ENCODE peak calls at places on chromosomes 5 and 9, in eight cellular contexts. M is heart right ventricle, J is NB4, B is stomach, D is endodermal cell, F is AG04450, N is GM12864, E is IMR-90. Y is an unnamed sample.

GRCh38 chr9:18788256-18788655 is 244.8 kb downstream of the SAXO1 start:
- DNase-seq in E (no peak), D (no peak), B (no peak), J (no peak), N (no peak), F (no peak), M (no peak), Y (no peak)

GRCh38 chr9:106921341-106921899 is 58.5 kb downstream of the ZNF462 start:
- DNase-seq in N (no peak), D (peak), E (peak), B (no peak), J (peak), F (peak), M (peak), Y (no peak)

GRCh38 chr5:158648631-158649030 is 451.1 kb downstream of the EBF1 start:
- DNase-seq in B (no peak), E (no peak), M (no peak), F (no peak), J (no peak), D (no peak), N (no peak), Y (no peak)

GRCh38 chr5:144004146-144004545 is 166.3 kb downstream of the YIPF5 start:
- DNase-seq in N (no peak), B (no peak), D (no peak), E (peak), J (no peak), F (no peak), M (no peak), Y (no peak)

GRCh38 chr5:149608936-149609502 is 27.7 kb downstream of the ARHGEF37 start:
- DNase-seq in M (no peak), E (no peak), F (no peak), N (no peak), D (no peak), J (no peak), B (no peak), Y (no peak)

GRCh38 chr5:147748590-147748989 is 33.9 kb downstream of the JAKMIP2 start:
- DNase-seq in B (no peak), F (no peak), N (no peak), J (no peak), M (no peak), E (no peak), D (no peak), Y (no peak)

GRCh38 chr9:4297795-4298254 is 2.0 kb downstream of the GLIS3 start:
- DNase-seq in N (no peak), F (no peak), E (peak), J (peak), D (peak), M (peak), B (peak), Y (peak)

GRCh38 chr9:111621895-111622480 is 9.1 kb upstream of the DNAJC25 start:
- DNase-seq in F (no peak), M (peak), J (peak), N (no peak), D (peak), E (peak), B (peak), Y (peak)

GRCh38 chr5:142466195-142466951 is 141.6 kb upstream of the SPRY4 start:
- DNase-seq in M (no peak), B (no peak), F (no peak), D (no peak), N (no peak), J (peak), E (peak), Y (no peak)

GRCh38 chr5:58156354-58156753 is 303.5 kb downstream of the PLK2 start:
- DNase-seq in F (no peak), N (no peak), J (no peak), B (no peak), E (peak), D (no peak), M (peak), Y (no peak)

GRCh38 chr5:174533771-174534221 is 190.6 kb upstream of the MSX2 start:
- DNase-seq in M (no peak), J (peak), N (no peak), B (no peak), D (no peak), E (peak), F (peak), Y (no peak)

GRCh38 chr5:10216107-10216506 is 33.6 kb downstream of the ATPSCKMT start:
- DNase-seq in J (no peak), N (no peak), E (no peak), F (no peak), D (no peak), B (no peak), M (no peak), Y (no peak)

GRCh38 chr5:78518365-78519197 is 130.0 kb downstream of the LHFPL2 start:
- DNase-seq in B (peak), F (peak), N (no peak), D (peak), E (peak), J (no peak), M (no peak), Y (peak)

GRCh38 chr9:124782661-124783574 is 6.0 kb downstream of the OLFML2A start:
- DNase-seq in B (peak), D (peak), J (no peak), M (no peak), E (no peak), F (no peak), N (no peak), Y (no peak)

GRCh38 chr5:171830686-171831085 is 45.1 kb downstream of the SMIM23 start:
- DNase-seq in E (no peak), N (no peak), F (no peak), M (no peak), J (no peak), B (no peak), D (no peak), Y (no peak)

GRCh38 chr9:127166651-127167524 is 44.5 kb upstream of the ANGPTL2 start:
- DNase-seq in D (no peak), F (no peak), J (peak), B (peak), M (no peak), E (peak), N (peak), Y (no peak)

GRCh38 chr5:96861044-96861443 is 15.3 kb upstream of the ERAP2 start:
- DNase-seq in J (no peak), E (no peak), D (no peak), M (no peak), B (no peak), N (no peak), F (no peak), Y (no peak)

GRCh38 chr9:69768101-69768500 is 8.3 kb upstream of the PTAR1 start:
- DNase-seq in D (no peak), M (no peak), E (no peak), N (no peak), B (no peak), F (no peak), J (no peak), Y (no peak)

GRCh38 chr9:77544491-77545000 is 103.6 kb downstream of the GNA14 start:
- DNase-seq in N (no peak), J (no peak), F (no peak), M (no peak), B (no peak), D (no peak), E (no peak), Y (no peak)

GRCh38 chr5:76547242-76547890 is 75.8 kb downstream of the F2RL2 start:
- DNase-seq in B (no peak), E (no peak), M (no peak), D (no peak), J (no peak), N (peak), F (no peak), Y (no peak)

GRCh38 chr5:79785983-79786382 is 96.3 kb downstream of the CMYA5 start:
- DNase-seq in F (no peak), M (no peak), E (no peak), J (no peak), N (no peak), B (no peak), D (no peak), Y (no peak)

GRCh38 chr9:68851657-68852056 is 146.6 kb downstream of the PIP5K1B start:
- DNase-seq in B (no peak), M (no peak), J (no peak), N (no peak), E (no peak), F (no peak), D (no peak), Y (no peak)

GRCh38 chr5:174523311-174524159 is 200.8 kb upstream of the MSX2 start:
- DNase-seq in M (no peak), D (no peak), E (no peak), J (no peak), N (no peak), B (no peak), F (no peak), Y (no peak)

DNA sequence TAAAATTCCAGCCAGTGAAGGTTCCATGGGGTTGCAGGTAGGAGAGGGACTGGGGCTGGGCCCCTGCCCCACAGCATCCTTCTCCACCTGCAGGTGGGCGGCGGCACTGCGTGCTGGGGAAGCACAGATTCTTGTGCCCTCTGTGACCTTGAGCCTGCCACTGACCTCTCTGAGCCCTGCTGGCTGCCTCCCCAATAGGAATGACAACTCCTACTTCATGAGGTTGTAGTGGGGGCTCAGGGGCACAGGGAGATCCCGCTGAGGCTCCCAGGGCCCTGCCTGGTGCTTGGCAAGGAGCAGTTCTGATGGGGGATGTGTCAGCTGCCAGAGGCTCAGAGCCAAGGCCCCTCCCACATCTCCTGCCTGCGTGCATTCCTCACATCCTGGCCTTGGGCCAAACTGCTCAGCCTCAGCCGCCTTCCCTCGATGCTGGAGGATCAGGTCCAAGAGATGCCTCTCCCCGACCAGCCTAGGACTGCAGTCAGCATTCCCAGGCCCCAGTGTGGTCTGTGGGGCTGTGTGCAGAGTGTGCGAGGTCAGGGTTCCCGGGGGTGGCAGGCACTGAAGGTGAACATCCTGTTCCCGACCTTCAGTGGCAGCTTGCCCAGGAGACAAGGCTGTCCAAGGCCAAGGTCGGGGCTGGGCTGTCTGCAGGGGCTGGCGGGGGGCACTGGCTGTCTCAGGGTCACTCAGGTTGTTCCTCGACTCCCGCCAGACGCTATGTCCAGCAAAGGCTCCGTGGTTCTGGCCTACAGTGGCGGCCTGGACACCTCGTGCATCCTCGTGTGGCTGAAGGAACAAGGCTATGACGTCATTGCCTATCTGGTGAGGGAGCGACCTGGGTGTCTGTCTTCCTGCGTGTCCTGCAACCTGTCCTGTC is 7.0 kb downstream of the ASS1 start:
- DNase-seq in F (peak), N (no peak), B (peak), J (peak), E (peak), M (peak), D (peak), Y (peak)
- H3K4me3 ChIP-seq in F (no peak), N (no peak), B (no peak), J (no peak), E (no peak), M (no peak), D (no peak), Y (no peak)

DNA sequence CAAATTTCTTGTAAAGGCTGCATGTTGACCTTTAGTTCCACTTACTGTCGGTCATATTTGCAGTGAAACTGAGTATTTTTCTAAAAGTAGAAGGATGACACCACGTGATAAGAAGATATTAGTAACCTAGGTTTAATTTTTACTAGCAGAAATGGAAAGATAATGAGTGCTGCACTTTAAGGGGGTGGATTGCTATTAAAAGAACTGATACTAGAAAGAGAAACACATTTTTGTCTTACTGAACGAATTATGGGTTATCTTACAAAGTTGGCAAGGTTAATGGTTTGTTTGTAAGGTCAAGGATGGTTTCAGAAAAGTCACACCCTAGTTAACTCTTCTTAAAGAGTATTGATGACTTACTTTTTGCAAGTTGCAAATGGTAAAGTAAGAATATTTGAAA is 2.4 kb downstream of the MACIR start:
- DNase-seq in J (no peak), N (peak), E (no peak), D (no peak), B (no peak), M (no peak), F (no peak), Y (no peak)
- H3K4me3 ChIP-seq in J (peak), N (peak), E (no peak), D (peak), B (peak), M (no peak), F (no peak), Y (no peak)

GRCh38 chr9:132879443-132880310 is 979 bp downstream of the SPACA9 start:
- DNase-seq in F (no peak), N (no peak), J (peak), B (no peak), M (no peak), E (no peak), D (no peak), Y (no peak)
- H3K4me3 ChIP-seq in F (peak), N (no peak), J (peak), B (no peak), M (no peak), E (no peak), D (peak), Y (no peak)

DNA sequence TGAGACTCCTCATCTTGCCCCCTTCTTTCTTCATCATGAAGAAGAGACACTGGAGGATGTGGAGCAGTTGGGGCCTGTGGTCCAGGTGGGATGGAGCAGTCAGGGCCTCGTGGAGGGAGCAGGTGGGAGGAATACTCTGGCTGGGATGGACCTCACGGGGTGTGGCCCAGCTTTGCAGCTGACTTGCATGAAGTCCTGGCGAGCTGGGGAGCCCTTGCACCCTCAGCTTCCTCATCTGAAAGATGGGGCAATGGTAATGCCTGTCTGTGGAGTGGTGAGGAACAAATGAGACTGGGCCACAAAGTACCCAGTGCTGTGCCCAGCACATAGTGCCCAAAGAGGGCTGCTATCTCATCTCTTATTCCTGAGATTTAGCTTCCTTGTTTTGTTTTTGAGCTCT is 91.5 kb downstream of the DAB2IP start:
- DNase-seq in E (no peak), F (no peak), J (no peak), M (no peak), N (no peak), B (no peak), D (no peak), Y (peak)
- H3K4me3 ChIP-seq in E (no peak), F (peak), J (no peak), M (no peak), N (no peak), B (peak), D (no peak), Y (no peak)

DNA sequence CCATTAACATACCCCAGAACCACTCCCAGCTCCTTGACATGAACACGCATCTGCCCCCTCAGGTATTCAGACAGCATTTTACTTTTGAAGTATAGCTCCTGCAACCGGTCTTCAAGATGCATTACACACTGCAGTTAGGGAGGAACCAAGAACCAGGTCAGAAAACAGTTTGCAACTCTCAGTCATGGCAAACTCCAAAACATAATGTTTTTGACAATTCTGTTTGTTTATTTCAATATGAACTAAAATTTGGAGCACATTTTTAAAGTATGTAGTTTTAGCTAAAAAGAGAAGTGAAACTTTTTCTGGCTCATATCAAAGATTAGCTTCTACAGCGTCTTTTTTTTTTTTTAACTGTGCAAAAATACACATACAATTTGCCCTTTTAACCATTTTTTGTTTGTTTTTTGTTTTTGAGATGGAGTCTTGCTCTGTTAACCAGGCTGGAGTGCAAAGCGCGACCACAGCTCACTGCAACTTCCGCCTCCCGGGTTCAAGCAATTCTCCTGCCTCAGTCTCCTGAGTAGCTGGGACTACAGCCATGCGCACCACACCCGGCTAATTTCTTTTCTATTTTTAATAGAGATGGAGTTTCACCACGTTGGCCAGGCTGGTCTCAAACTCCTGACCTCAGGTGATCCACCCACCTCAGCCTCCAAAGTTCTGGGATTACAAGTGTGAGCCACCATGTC is 12.2 kb upstream of the RAPGEF6 start:
- DNase-seq in F (no peak), N (no peak), D (no peak), E (no peak), B (no peak), M (no peak), J (no peak), Y (no peak)
- H3K4me3 ChIP-seq in F (no peak), N (no peak), D (no peak), E (no peak), B (no peak), M (no peak), J (no peak), Y (no peak)

DNA sequence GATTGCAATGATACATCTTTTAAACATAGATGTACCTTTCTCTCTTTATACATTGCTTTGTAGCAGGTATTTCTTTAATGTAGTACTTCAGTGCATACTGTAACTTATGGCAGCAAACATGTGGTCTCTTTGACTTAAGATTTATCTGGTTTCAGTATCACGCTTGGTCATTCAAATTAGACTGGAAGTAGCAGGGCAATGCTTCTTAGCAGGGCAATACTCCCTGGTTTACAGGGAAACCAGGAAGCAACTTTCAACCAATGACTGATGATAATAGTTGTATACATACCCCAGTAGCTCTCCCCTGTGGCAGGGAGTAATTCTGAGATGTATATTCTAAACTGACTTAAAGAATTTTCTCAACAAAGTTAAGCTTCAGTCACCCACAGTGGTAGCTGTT is 761.1 kb upstream of the CDH10 start:
- DNase-seq in E (no peak), B (no peak), J (no peak), M (no peak), F (no peak), N (no peak), D (no peak), Y (no peak)
- H3K4me3 ChIP-seq in E (no peak), B (no peak), J (no peak), M (no peak), F (no peak), N (no peak), D (no peak), Y (no peak)

GRCh38 chr9:972512-973294 is 3.8 kb upstream of the DMRT3 start:
- DNase-seq in N (no peak), B (no peak), E (no peak), J (no peak), D (peak), F (no peak), M (no peak), Y (no peak)

GRCh38 chr9:971901-972511 is 4.4 kb upstream of the DMRT3 start:
- DNase-seq in B (no peak), D (peak), M (no peak), J (no peak), N (no peak), E (no peak), F (no peak), Y (no peak)

GRCh38 chr9:969693-970309 is 6.7 kb upstream of the DMRT3 start:
- DNase-seq in F (no peak), J (no peak), N (no peak), B (no peak), E (no peak), D (peak), M (no peak), Y (no peak)

GRCh38 chr9:969310-969692 is 7.2 kb upstream of the DMRT3 start:
- DNase-seq in E (no peak), N (no peak), B (no peak), J (no peak), M (no peak), F (no peak), D (no peak), Y (no peak)

DNA sequence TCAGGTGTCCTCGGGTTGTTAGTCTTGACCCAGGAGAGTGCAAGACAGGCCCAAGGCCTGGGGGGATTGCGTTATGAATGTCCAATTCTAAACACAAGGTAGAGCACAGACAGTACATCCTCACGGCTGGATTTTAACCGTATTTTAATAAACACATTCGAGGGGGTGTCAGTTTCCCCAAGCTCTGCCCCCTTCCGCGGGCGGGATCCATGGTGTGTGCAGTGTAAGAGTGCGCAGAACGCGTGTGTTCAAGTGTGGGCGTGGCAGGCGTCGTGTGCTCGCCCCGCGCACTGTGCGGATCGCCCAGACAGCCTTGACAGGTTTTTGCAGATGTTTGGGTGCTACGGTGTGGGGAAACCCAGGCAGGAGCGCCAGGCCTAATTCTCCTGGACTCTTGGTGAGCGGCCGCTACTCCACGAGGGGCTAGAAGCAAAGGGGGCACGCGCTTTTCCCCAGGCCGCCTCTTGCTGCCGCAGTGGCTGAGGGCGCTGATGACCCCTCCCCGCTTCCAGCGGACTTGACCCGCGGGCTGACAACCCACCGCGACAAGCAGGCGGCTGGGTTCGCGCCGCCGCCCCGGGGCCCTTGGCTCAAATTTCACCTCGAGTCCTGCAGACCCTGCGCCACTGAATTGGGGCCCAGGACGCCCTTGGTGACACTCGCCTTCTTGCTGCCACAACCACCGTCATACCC is 6.0 kb upstream of the DMRT3 start:
- DNase-seq in J (no peak), E (no peak), D (peak), F (no peak), B (no peak), M (no peak), N (no peak), Y (no peak)
- H3K4me3 ChIP-seq in J (no peak), E (no peak), D (no peak), F (no peak), B (no peak), M (peak), N (no peak), Y (no peak)

GRCh38 chr9:89495824-89496555 is 1.9 kb downstream of the SEMA4D start:
- DNase-seq in B (peak), F (no peak), J (no peak), D (no peak), E (no peak), M (no peak), N (no peak), Y (no peak)
- H3K4me3 ChIP-seq in B (peak), F (peak), J (peak), D (peak), E (no peak), M (no peak), N (peak), Y (no peak)

GRCh38 chr9:82890401-82890800 is 172.5 kb downstream of the RASEF start:
- DNase-seq in J (no peak), B (no peak), F (no peak), N (no peak), E (no peak), M (no peak), D (no peak), Y (no peak)
- H3K4me3 ChIP-seq in J (no peak), B (no peak), F (no peak), N (no peak), E (no peak), M (no peak), D (peak), Y (no peak)